ENCODE peak calls at places on chromosomes 1 and 21, in eight cellular contexts. One of them, this sample, is unnamed.

GRCh38 chr1:25573961-25574360 is 30.6 kb downstream of the LDLRAP1 start:
- DNase-seq in EL: no peak
- DNase-seq in cardiac muscle cell: no peak
- DNase-seq in CD8-positive, alpha-beta T cell: no peak
- DNase-seq in posterior cingulate gyrus: no peak
- DNase-seq in GM18507: no peak
- DNase-seq in AG09319: no peak
- DNase-seq in SK-MEL-5: no peak
- DNase-seq in this sample: no peak

GRCh38 chr21:35095859-35096291 is 46.8 kb upstream of the RUNX1 start:
- DNase-seq in cardiac muscle cell: peak
- DNase-seq in CD8-positive, alpha-beta T cell: no peak
- DNase-seq in SK-MEL-5: no peak
- DNase-seq in posterior cingulate gyrus: no peak
- DNase-seq in GM18507: no peak
- DNase-seq in EL: no peak
- DNase-seq in AG09319: peak
- DNase-seq in this sample: no peak

GRCh38 chr1:30358510-30358909 is 364.9 kb downstream of the MATN1 start:
- DNase-seq in CD8-positive, alpha-beta T cell: no peak
- DNase-seq in AG09319: no peak
- DNase-seq in cardiac muscle cell: no peak
- DNase-seq in SK-MEL-5: no peak
- DNase-seq in posterior cingulate gyrus: no peak
- DNase-seq in GM18507: no peak
- DNase-seq in EL: no peak
- DNase-seq in this sample: no peak

GRCh38 chr21:43824250-43824882 is 35.0 kb downstream of the RRP1 start:
- DNase-seq in CD8-positive, alpha-beta T cell: no peak
- DNase-seq in GM18507: no peak
- DNase-seq in cardiac muscle cell: peak
- DNase-seq in AG09319: peak
- DNase-seq in SK-MEL-5: no peak
- DNase-seq in EL: peak
- DNase-seq in posterior cingulate gyrus: no peak
- DNase-seq in this sample: no peak

GRCh38 chr1:205976708-205977107 is 26.5 kb downstream of the RAB7B start:
- DNase-seq in AG09319: no peak
- DNase-seq in SK-MEL-5: peak
- DNase-seq in EL: peak
- DNase-seq in cardiac muscle cell: no peak
- DNase-seq in posterior cingulate gyrus: no peak
- DNase-seq in GM18507: no peak
- DNase-seq in CD8-positive, alpha-beta T cell: no peak
- DNase-seq in this sample: no peak

GRCh38 chr1:183223467-183223866 is 37.4 kb downstream of the LAMC2 start:
- DNase-seq in SK-MEL-5: no peak
- DNase-seq in EL: peak
- DNase-seq in GM18507: no peak
- DNase-seq in CD8-positive, alpha-beta T cell: no peak
- DNase-seq in posterior cingulate gyrus: no peak
- DNase-seq in cardiac muscle cell: no peak
- DNase-seq in AG09319: no peak
- DNase-seq in this sample: no peak

GRCh38 chr1:215243275-215244054 is 160.9 kb downstream of the KCNK2 start:
- DNase-seq in CD8-positive, alpha-beta T cell: no peak
- DNase-seq in posterior cingulate gyrus: no peak
- DNase-seq in EL: no peak
- DNase-seq in cardiac muscle cell: no peak
- DNase-seq in AG09319: no peak
- DNase-seq in GM18507: no peak
- DNase-seq in SK-MEL-5: no peak
- DNase-seq in this sample: no peak

GRCh38 chr21:42850866-42851391 is 28.4 kb downstream of the WDR4 start:
- DNase-seq in EL: peak
- DNase-seq in cardiac muscle cell: no peak
- DNase-seq in GM18507: peak
- DNase-seq in posterior cingulate gyrus: peak
- DNase-seq in AG09319: no peak
- DNase-seq in CD8-positive, alpha-beta T cell: no peak
- DNase-seq in SK-MEL-5: peak
- DNase-seq in this sample: no peak

GRCh38 chr1:78102082-78102481 is 56.3 kb downstream of the GIPC2 start:
- DNase-seq in AG09319: no peak
- DNase-seq in cardiac muscle cell: peak
- DNase-seq in posterior cingulate gyrus: no peak
- DNase-seq in CD8-positive, alpha-beta T cell: no peak
- DNase-seq in EL: peak
- DNase-seq in GM18507: no peak
- DNase-seq in SK-MEL-5: no peak
- DNase-seq in this sample: no peak

GRCh38 chr1:31984419-31985347 is 29.0 kb upstream of the KHDRBS1 start:
- DNase-seq in GM18507: no peak
- DNase-seq in cardiac muscle cell: peak
- DNase-seq in AG09319: no peak
- DNase-seq in posterior cingulate gyrus: no peak
- DNase-seq in CD8-positive, alpha-beta T cell: peak
- DNase-seq in SK-MEL-5: no peak
- DNase-seq in EL: peak
- DNase-seq in this sample: peak

GRCh38 chr1:149884433-149885363 is 14.7 kb upstream of the BOLA1 start:
- DNase-seq in cardiac muscle cell: peak
- DNase-seq in AG09319: no peak
- DNase-seq in EL: peak
- DNase-seq in CD8-positive, alpha-beta T cell: no peak
- DNase-seq in GM18507: no peak
- DNase-seq in posterior cingulate gyrus: no peak
- DNase-seq in SK-MEL-5: peak
- DNase-seq in this sample: peak

GRCh38 chr1:83999316-83999819 is 436 bp upstream of the TTLL7 start:
- DNase-seq in posterior cingulate gyrus: peak
- DNase-seq in CD8-positive, alpha-beta T cell: no peak
- DNase-seq in EL: peak
- DNase-seq in cardiac muscle cell: peak
- DNase-seq in SK-MEL-5: peak
- DNase-seq in GM18507: peak
- DNase-seq in AG09319: peak
- DNase-seq in this sample: peak

GRCh38 chr1:193408782-193409293 is 222.4 kb upstream of the B3GALT2 start:
- DNase-seq in EL: peak
- DNase-seq in posterior cingulate gyrus: no peak
- DNase-seq in cardiac muscle cell: peak
- DNase-seq in GM18507: no peak
- DNase-seq in SK-MEL-5: no peak
- DNase-seq in CD8-positive, alpha-beta T cell: no peak
- DNase-seq in AG09319: no peak
- DNase-seq in this sample: peak

GRCh38 chr1:39829791-39830533 is 41.3 kb upstream of the BMP8B start:
- DNase-seq in CD8-positive, alpha-beta T cell: no peak
- DNase-seq in GM18507: no peak
- DNase-seq in AG09319: no peak
- DNase-seq in cardiac muscle cell: peak
- DNase-seq in EL: peak
- DNase-seq in SK-MEL-5: no peak
- DNase-seq in posterior cingulate gyrus: no peak
- DNase-seq in this sample: no peak

GRCh38 chr1:160205974-160206369 is 788 bp downstream of the PEA15 start:
- DNase-seq in AG09319: no peak
- DNase-seq in GM18507: peak
- DNase-seq in CD8-positive, alpha-beta T cell: peak
- DNase-seq in EL: peak
- DNase-seq in cardiac muscle cell: peak
- DNase-seq in SK-MEL-5: peak
- DNase-seq in posterior cingulate gyrus: no peak
- DNase-seq in this sample: no peak

GRCh38 chr1:155009221-155009711 is 6.7 kb downstream of the ZBTB7B start:
- DNase-seq in cardiac muscle cell: no peak
- DNase-seq in AG09319: no peak
- DNase-seq in GM18507: no peak
- DNase-seq in SK-MEL-5: no peak
- DNase-seq in posterior cingulate gyrus: no peak
- DNase-seq in EL: no peak
- DNase-seq in CD8-positive, alpha-beta T cell: no peak
- DNase-seq in this sample: no peak

GRCh38 chr1:66013371-66013770 is 220.7 kb downstream of the PDE4B start:
- DNase-seq in GM18507: no peak
- DNase-seq in cardiac muscle cell: peak
- DNase-seq in CD8-positive, alpha-beta T cell: no peak
- DNase-seq in AG09319: no peak
- DNase-seq in posterior cingulate gyrus: no peak
- DNase-seq in SK-MEL-5: no peak
- DNase-seq in EL: no peak
- DNase-seq in this sample: no peak

GRCh38 chr1:211944733-211945500 is 90.4 kb downstream of the INTS7 start:
- DNase-seq in cardiac muscle cell: peak
- DNase-seq in AG09319: no peak
- DNase-seq in GM18507: no peak
- DNase-seq in posterior cingulate gyrus: no peak
- DNase-seq in SK-MEL-5: peak
- DNase-seq in CD8-positive, alpha-beta T cell: no peak
- DNase-seq in EL: peak
- DNase-seq in this sample: no peak

GRCh38 chr1:26677306-26678115 is 18.3 kb upstream of the ARID1A start:
- DNase-seq in posterior cingulate gyrus: peak
- DNase-seq in EL: peak
- DNase-seq in CD8-positive, alpha-beta T cell: peak
- DNase-seq in cardiac muscle cell: peak
- DNase-seq in AG09319: peak
- DNase-seq in GM18507: no peak
- DNase-seq in SK-MEL-5: peak
- DNase-seq in this sample: peak

GRCh38 chr1:93331412-93331811 is 14.3 kb upstream of the DR1 start:
- DNase-seq in cardiac muscle cell: no peak
- DNase-seq in AG09319: no peak
- DNase-seq in GM18507: no peak
- DNase-seq in posterior cingulate gyrus: no peak
- DNase-seq in EL: peak
- DNase-seq in CD8-positive, alpha-beta T cell: no peak
- DNase-seq in SK-MEL-5: no peak
- DNase-seq in this sample: peak

GRCh38 chr1:167105150-167105840 is 11.4 kb downstream of the STYXL2 start:
- DNase-seq in EL: no peak
- DNase-seq in cardiac muscle cell: no peak
- DNase-seq in SK-MEL-5: peak
- DNase-seq in CD8-positive, alpha-beta T cell: no peak
- DNase-seq in GM18507: no peak
- DNase-seq in posterior cingulate gyrus: no peak
- DNase-seq in AG09319: no peak
- DNase-seq in this sample: no peak

GRCh38 chr1:25086518-25087079 is 145.7 kb downstream of the SYF2 start:
- DNase-seq in cardiac muscle cell: no peak
- DNase-seq in EL: no peak
- DNase-seq in posterior cingulate gyrus: no peak
- DNase-seq in AG09319: no peak
- DNase-seq in SK-MEL-5: no peak
- DNase-seq in GM18507: no peak
- DNase-seq in CD8-positive, alpha-beta T cell: no peak
- DNase-seq in this sample: no peak

GRCh38 chr1:160951443-160952128 is 3.0 kb downstream of the ITLN2 start:
- DNase-seq in AG09319: peak
- DNase-seq in GM18507: peak
- DNase-seq in cardiac muscle cell: peak
- DNase-seq in posterior cingulate gyrus: peak
- DNase-seq in EL: peak
- DNase-seq in SK-MEL-5: peak
- DNase-seq in CD8-positive, alpha-beta T cell: peak
- DNase-seq in this sample: peak

GRCh38 chr1:230891413-230891812 is 23.1 kb upstream of the C1orf198 start:
- DNase-seq in EL: peak
- DNase-seq in GM18507: no peak
- DNase-seq in cardiac muscle cell: no peak
- DNase-seq in AG09319: no peak
- DNase-seq in posterior cingulate gyrus: no peak
- DNase-seq in CD8-positive, alpha-beta T cell: no peak
- DNase-seq in SK-MEL-5: peak
- DNase-seq in this sample: no peak

GRCh38 chr1:211169353-211169752 is 35.4 kb upstream of the KCNH1 start:
- DNase-seq in AG09319: no peak
- DNase-seq in posterior cingulate gyrus: no peak
- DNase-seq in GM18507: no peak
- DNase-seq in EL: no peak
- DNase-seq in cardiac muscle cell: no peak
- DNase-seq in CD8-positive, alpha-beta T cell: no peak
- DNase-seq in SK-MEL-5: no peak
- DNase-seq in this sample: no peak

GRCh38 chr1:228145050-228145343 is 4.7 kb upstream of the GJC2 start:
- DNase-seq in SK-MEL-5: no peak
- DNase-seq in EL: no peak
- DNase-seq in CD8-positive, alpha-beta T cell: no peak
- DNase-seq in posterior cingulate gyrus: no peak
- DNase-seq in cardiac muscle cell: no peak
- DNase-seq in AG09319: no peak
- DNase-seq in GM18507: no peak
- DNase-seq in this sample: no peak

GRCh38 chr1:14857436-14858195 is 259.1 kb downstream of the KAZN start:
- DNase-seq in AG09319: no peak
- DNase-seq in posterior cingulate gyrus: no peak
- DNase-seq in cardiac muscle cell: no peak
- DNase-seq in EL: no peak
- DNase-seq in SK-MEL-5: no peak
- DNase-seq in GM18507: no peak
- DNase-seq in CD8-positive, alpha-beta T cell: no peak
- DNase-seq in this sample: no peak

GRCh38 chr1:84143796-84144565 is at the start of gene PRKACB:
- DNase-seq in posterior cingulate gyrus: no peak
- DNase-seq in cardiac muscle cell: peak
- DNase-seq in AG09319: no peak
- DNase-seq in CD8-positive, alpha-beta T cell: no peak
- DNase-seq in EL: peak
- DNase-seq in GM18507: no peak
- DNase-seq in SK-MEL-5: peak
- DNase-seq in this sample: peak

GRCh38 chr1:178093150-178093957 is 550 bp upstream of the RASAL2 start:
- DNase-seq in GM18507: peak
- DNase-seq in EL: peak
- DNase-seq in CD8-positive, alpha-beta T cell: no peak
- DNase-seq in SK-MEL-5: peak
- DNase-seq in cardiac muscle cell: peak
- DNase-seq in posterior cingulate gyrus: peak
- DNase-seq in AG09319: peak
- DNase-seq in this sample: peak

GRCh38 chr1:41739061-41739955 is 179.4 kb downstream of the HIVEP3 start:
- DNase-seq in AG09319: peak
- DNase-seq in CD8-positive, alpha-beta T cell: peak
- DNase-seq in EL: peak
- DNase-seq in posterior cingulate gyrus: peak
- DNase-seq in cardiac muscle cell: peak
- DNase-seq in SK-MEL-5: no peak
- DNase-seq in GM18507: peak
- DNase-seq in this sample: peak

GRCh38 chr1:218377143-218377660 is 32.1 kb downstream of the TGFB2 start:
- DNase-seq in posterior cingulate gyrus: no peak
- DNase-seq in SK-MEL-5: peak
- DNase-seq in GM18507: no peak
- DNase-seq in cardiac muscle cell: peak
- DNase-seq in EL: peak
- DNase-seq in CD8-positive, alpha-beta T cell: peak
- DNase-seq in AG09319: peak
- DNase-seq in this sample: peak

GRCh38 chr1:37692834-37693175 is 489 bp downstream of the CDCA8 start:
- DNase-seq in GM18507: no peak
- DNase-seq in AG09319: no peak
- DNase-seq in CD8-positive, alpha-beta T cell: no peak
- DNase-seq in EL: no peak
- DNase-seq in SK-MEL-5: no peak
- DNase-seq in posterior cingulate gyrus: no peak
- DNase-seq in cardiac muscle cell: no peak
- DNase-seq in this sample: no peak

GRCh38 chr1:232238009-232238408 is 391.9 kb downstream of the SIPA1L2 start:
- DNase-seq in SK-MEL-5: no peak
- DNase-seq in EL: no peak
- DNase-seq in cardiac muscle cell: no peak
- DNase-seq in AG09319: no peak
- DNase-seq in CD8-positive, alpha-beta T cell: no peak
- DNase-seq in GM18507: no peak
- DNase-seq in posterior cingulate gyrus: no peak
- DNase-seq in this sample: no peak

This sample was measured in RPMI8226.